ENCODE peak calls at places on chromosomes 16 and 17, in eight cellular contexts. M is GM23338, Z is HCT116, T is GM12878, N is endothelial cell of umbilical vein, J is K562, W is HepG2, P is H1. A is an unnamed sample.

GRCh38 chr17:74873874-74874614 is 1.2 kb upstream of the FDXR start:
- DNase-seq in N (peak), J (peak), M (no peak), W (peak), P (no peak), T (no peak), Z (peak), A (no peak)

GRCh38 chr16:57536306-57537193 is at the start of gene CCDC102A:
- DNase-seq in P (no peak), T (no peak), J (peak), N (peak), M (peak), Z (no peak), W (no peak), A (no peak)

GRCh38 chr16:89700649-89701424 is 668 bp downstream of the SPATA2L start:
- DNase-seq in Z (no peak), M (peak), J (peak), N (peak), W (peak), P (no peak), T (no peak), A (no peak)

GRCh38 chr17:81075307-81075706 is 40.4 kb downstream of the BAIAP2 start:
- DNase-seq in N (no peak), T (no peak), W (no peak), P (no peak), J (no peak), Z (no peak), M (no peak), A (no peak)

GRCh38 chr17:17147821-17148220 is 58.3 kb downstream of the PLD6 start:
- DNase-seq in M (no peak), T (no peak), P (no peak), J (no peak), N (no peak), Z (no peak), W (no peak), A (no peak)

GRCh38 chr17:32341141-32341856 is 674 bp downstream of the C17orf75 start:
- DNase-seq in W (peak), J (no peak), Z (no peak), M (no peak), T (no peak), N (peak), P (no peak), A (no peak)

GRCh38 chr17:32349503-32349853 is 479 bp upstream of the ZNF207 start:
- DNase-seq in Z (no peak), T (no peak), N (no peak), P (no peak), W (no peak), M (peak), J (no peak), A (no peak)

GRCh38 chr17:77698903-77699615 is 259.4 kb upstream of the TNRC6C start:
- DNase-seq in M (no peak), W (no peak), N (no peak), T (no peak), P (no peak), Z (no peak), J (no peak), A (no peak)

GRCh38 chr17:1343554-1343953 is 56.5 kb downstream of the YWHAE start:
- DNase-seq in M (no peak), J (no peak), T (no peak), W (no peak), Z (no peak), N (no peak), P (no peak), A (no peak)

GRCh38 chr16:633336-634050 is 2.6 kb downstream of the METTL26 start:
- DNase-seq in J (no peak), N (no peak), M (no peak), W (no peak), T (no peak), P (no peak), Z (no peak), A (no peak)

GRCh38 chr17:58391302-58391984 is 25.9 kb downstream of the RNF43 start:
- DNase-seq in J (peak), P (no peak), M (no peak), N (peak), Z (peak), W (peak), T (no peak), A (no peak)

GRCh38 chr17:50114849-50115357 is 15.1 kb downstream of the SAMD14 start:
- DNase-seq in N (peak), M (peak), T (no peak), J (peak), Z (peak), W (peak), P (no peak), A (peak)

GRCh38 chr16:54647216-54647615 is 283.4 kb upstream of the IRX5 start:
- DNase-seq in M (no peak), N (no peak), P (no peak), T (no peak), W (no peak), Z (no peak), J (no peak), A (no peak)

GRCh38 chr16:11949527-11949926 is 7.7 kb upstream of the NPIPB2 start:
- DNase-seq in Z (peak), T (no peak), W (peak), N (peak), M (peak), J (peak), P (no peak), A (no peak)

GRCh38 chr17:16013943-16014407 is 14.4 kb downstream of the TTC19 start:
- DNase-seq in Z (peak), M (peak), T (no peak), J (no peak), W (peak), P (no peak), N (peak), A (no peak)

GRCh38 chr16:85319984-85320440 is 207.7 kb upstream of the CIBAR2 start:
- DNase-seq in Z (no peak), N (no peak), P (no peak), W (no peak), T (no peak), J (no peak), M (no peak), A (no peak)

GRCh38 chr17:72102366-72102765 is 18.5 kb upstream of the SOX9 start:
- DNase-seq in J (no peak), T (no peak), M (no peak), W (no peak), Z (no peak), N (no peak), P (no peak), A (no peak)

GRCh38 chr17:37478187-37478586 is 11.5 kb upstream of the DUSP14 start:
- DNase-seq in M (no peak), P (no peak), N (no peak), Z (no peak), J (no peak), T (no peak), W (no peak), A (no peak)

GRCh38 chr17:37483311-37484039 is 6.2 kb upstream of the DUSP14 start:
- DNase-seq in T (no peak), Z (no peak), M (peak), J (peak), W (no peak), P (no peak), N (no peak), A (no peak)

GRCh38 chr17:37479025-37479424 is 10.7 kb upstream of the DUSP14 start:
- DNase-seq in P (no peak), W (no peak), J (no peak), M (no peak), T (no peak), N (no peak), Z (no peak), A (no peak)

GRCh38 chr17:37480427-37480826 is 9.3 kb upstream of the DUSP14 start:
- DNase-seq in Z (no peak), T (no peak), M (no peak), W (no peak), J (no peak), P (no peak), N (no peak), A (no peak)

GRCh38 chr17:37481001-37481665 is 8.6 kb upstream of the DUSP14 start:
- DNase-seq in T (no peak), J (no peak), M (no peak), P (no peak), N (no peak), Z (no peak), W (no peak), A (no peak)
- TF ChIP-seq POLR2AphosphoS5 in T (no peak), J (no peak), M (no peak), P (no peak), N (no peak), Z (no peak), W (no peak), A (no peak)

DNA sequence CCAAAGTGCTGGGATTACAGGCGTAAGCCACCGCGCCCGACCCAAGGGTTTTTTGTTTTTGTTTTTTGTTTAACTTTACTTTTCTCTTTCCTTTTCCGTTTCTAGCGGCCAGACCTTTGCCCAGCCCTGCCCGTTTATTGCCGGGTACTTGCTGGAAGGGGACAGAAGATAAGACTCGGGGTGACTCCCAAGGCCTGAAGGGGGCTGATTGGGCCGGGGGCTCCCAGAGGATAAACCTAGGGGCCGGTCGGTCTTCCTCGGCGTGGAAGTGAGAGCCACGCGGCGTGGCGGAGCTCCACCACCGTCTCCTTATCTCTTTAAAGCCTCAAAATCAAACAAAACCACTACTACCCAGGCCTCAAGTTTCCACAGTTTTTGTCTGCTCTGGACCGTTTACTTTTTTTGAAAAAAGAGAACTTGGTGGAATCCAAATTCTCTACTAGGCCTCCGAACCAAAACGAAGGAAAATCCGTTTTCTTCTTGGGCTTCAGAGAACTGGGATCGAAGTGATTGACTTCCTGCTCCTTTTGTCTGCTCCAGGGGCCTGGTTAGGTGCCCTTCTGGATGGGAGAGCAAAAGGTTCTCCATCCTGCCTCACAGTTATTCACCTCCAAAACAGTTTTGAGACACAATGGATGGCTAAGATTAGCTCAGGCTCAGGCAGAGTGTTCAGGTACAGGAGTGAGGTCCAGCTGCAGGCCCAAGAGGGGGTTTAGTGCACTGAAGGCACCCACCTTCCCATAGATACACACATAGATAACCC is 8.5 kb upstream of the HOXB9 start:
- DNase-seq in W (no peak), Z (no peak), J (no peak), T (no peak), M (no peak), P (no peak), N (no peak), A (no peak)
- TF ChIP-seq EZH2 in W (peak), Z (no peak), J (no peak), T (no peak), M (peak), P (no peak), N (no peak), A (no peak)

GRCh38 chr16:35560637-35560984 is 2101.2 kb downstream of the TP53TG3F start:
- DNase-seq in Z (no peak), P (no peak), N (no peak), J (no peak), W (no peak), T (no peak), M (no peak), A (no peak)
- H3K27ac ChIP-seq in Z (no peak), P (no peak), N (no peak), J (no peak), W (no peak), T (no peak), M (no peak), A (no peak)

DNA sequence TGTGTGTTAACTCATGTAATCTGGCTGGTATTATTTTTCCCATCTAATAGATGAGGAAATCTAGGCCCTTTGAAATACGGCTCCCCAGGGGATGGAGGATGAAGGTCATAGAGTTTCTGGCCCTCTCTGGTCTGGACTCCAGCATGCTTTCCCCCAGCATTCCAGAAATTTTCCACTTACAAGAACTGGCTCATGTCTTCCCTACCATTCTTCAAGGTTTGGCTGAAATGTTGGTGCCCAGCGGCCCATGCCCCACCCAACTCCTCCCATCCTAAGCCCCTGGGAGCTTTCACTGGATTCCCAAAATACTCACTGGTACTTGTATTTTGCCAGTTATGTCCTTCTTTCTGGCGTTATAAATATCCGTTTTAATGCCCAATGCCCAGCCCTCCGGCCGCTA is 237.5 kb upstream of the NLRP1 start:
- DNase-seq in J (no peak), N (no peak), P (no peak), W (no peak), T (no peak), Z (no peak), M (no peak), A (no peak)
- TF ChIP-seq POLR2AphosphoS5 in J (no peak), N (no peak), P (no peak), W (no peak), T (no peak), Z (no peak), M (no peak), A (no peak)